ENCODE peak calls at places on chromosomes 3 and 15, in eight cellular contexts. R is CD4-positive, alpha-beta T cell; B is activated B cell treated with CpG ODN at 0.5 μM for 24 hours; Y is T-helper 9 cell; L is Caco-2; S is breast epithelium; U is epithelial cell of prostate; X is KBM-7. M is an unnamed sample.

GRCh38 chr3:106013971-106014370 is 145.2 kb upstream of the CBLB start:
- DNase-seq in B (no peak), X (no peak), S (no peak), L (peak; percentile 49), U (peak; percentile 97), R (no peak), Y (no peak), M (peak; percentile 78)

GRCh38 chr3:50737511-50738251 is 63.0 kb downstream of the DOCK3 start:
- DNase-seq in Y (no peak), U (no peak), B (no peak), S (no peak), R (no peak), L (no peak), X (no peak), M (no peak)

GRCh38 chr3:104101736-104102135 is 1265.0 kb upstream of the ALCAM start:
- DNase-seq in S (no peak), B (no peak), L (no peak), R (no peak), X (no peak), Y (no peak), U (no peak), M (peak; percentile 7)

GRCh38 chr15:75565062-75565970 is 13.8 kb downstream of the PTPN9 start:
- DNase-seq in R (no peak), U (no peak), Y (no peak), S (no peak), L (peak; percentile 48), B (no peak), X (no peak), M (no peak)

GRCh38 chr15:25346371-25346770 is 92.5 kb downstream of the UBE3A start:
- DNase-seq in U (no peak), X (no peak), B (no peak), R (no peak), Y (no peak), L (no peak), S (no peak), M (no peak)

GRCh38 chr15:71296032-71296686 is 180.9 kb downstream of the THSD4 start:
- DNase-seq in X (no peak), B (no peak), Y (no peak), S (no peak), L (no peak), R (no peak), U (peak; percentile 87), M (peak; percentile 64)

GRCh38 chr15:23687143-23687470 is at the start of gene NDN:
- DNase-seq in X (no peak), L (no peak), Y (no peak), S (no peak), B (no peak), R (no peak), U (no peak), M (peak; percentile 44)

GRCh38 chr15:25456196-25456595 is 17.4 kb upstream of the UBE3A start:
- DNase-seq in B (no peak), S (no peak), U (no peak), Y (no peak), R (no peak), X (no peak), L (no peak), M (no peak)

GRCh38 chr15:62565620-62566019 is 400.5 kb upstream of the C2CD4B start:
- DNase-seq in R (no peak), U (no peak), X (no peak), L (no peak), Y (no peak), S (no peak), B (no peak), M (no peak)

GRCh38 chr3:155178810-155179424 is 98.8 kb downstream of the MME start:
- DNase-seq in Y (no peak), L (no peak), B (no peak), U (no peak), S (no peak), X (peak; percentile 54), R (no peak), M (no peak)

GRCh38 chr3:115713247-115713646 is 89.9 kb downstream of the GAP43 start:
- DNase-seq in R (no peak), X (no peak), B (no peak), Y (no peak), S (no peak), L (no peak), U (no peak), M (no peak)

GRCh38 chr15:88223099-88223498 is 33.4 kb downstream of the NTRK3 start:
- DNase-seq in R (no peak), X (no peak), S (no peak), B (no peak), L (no peak), U (no peak), Y (no peak), M (no peak)

GRCh38 chr3:16011376-16011775 is 163.1 kb upstream of the GALNT15 start:
- DNase-seq in R (no peak), Y (no peak), X (no peak), L (no peak), B (no peak), U (no peak), S (no peak), M (no peak)

GRCh38 chr15:68431037-68431791 is 749 bp downstream of the ITGA11 start:
- DNase-seq in L (no peak), R (no peak), Y (no peak), S (no peak), X (no peak), U (no peak), B (no peak), M (no peak)

GRCh38 chr15:100464895-100465294 is 63.9 kb downstream of the CERS3 start:
- DNase-seq in X (no peak), S (no peak), L (no peak), B (no peak), R (no peak), U (no peak), Y (no peak), M (no peak)

GRCh38 chr3:48268936-48269551 is 28.1 kb downstream of the ZNF589 start:
- DNase-seq in S (no peak), L (no peak), X (no peak), U (peak; percentile 55), B (no peak), R (peak; percentile 30), Y (no peak), M (no peak)

GRCh38 chr3:188153949-188154757 is at the start of gene LPP:
- DNase-seq in B (peak; percentile 88), Y (peak; percentile 82), R (peak; percentile 85), S (peak; percentile 85), U (no peak), X (peak; percentile 61), L (peak; percentile 86), M (peak; percentile 86)

GRCh38 chr3:179476215-179476614 is 24.9 kb upstream of the GNB4 start:
- DNase-seq in S (no peak), L (no peak), R (no peak), X (no peak), U (no peak), B (no peak), Y (no peak), M (no peak)

GRCh38 chr15:63122002-63122893 is 587 bp downstream of the LACTB start:
- DNase-seq in B (peak; percentile 77), S (peak; percentile 93), X (peak; percentile 83), U (peak; percentile 26), Y (peak; percentile 55), L (peak; percentile 75), R (peak; percentile 82), M (peak; percentile 79)

GRCh38 chr3:70771426-70772147 is 459.1 kb upstream of the MDFIC2 start:
- DNase-seq in Y (no peak), R (no peak), X (no peak), U (peak; percentile 22), L (no peak), S (no peak), B (no peak), M (no peak)

GRCh38 chr15:34652726-34653033 is 69.2 kb upstream of the GOLGA8B start:
- DNase-seq in X (peak; percentile 76), Y (no peak), B (no peak), L (no peak), U (no peak), S (no peak), R (no peak), M (no peak)

GRCh38 chr3:124346487-124346886 is 354.6 kb upstream of the ROPN1 start:
- DNase-seq in B (no peak), S (no peak), Y (no peak), U (no peak), R (no peak), X (no peak), L (no peak), M (no peak)

GRCh38 chr3:78912687-78913086 is 855.1 kb downstream of the ROBO1 start:
- DNase-seq in B (no peak), X (no peak), L (no peak), U (no peak), Y (no peak), R (no peak), S (no peak), M (no peak)